ENCODE peak calls at places on chromosome 9, in eight cellular contexts. E is GM10248, J is HFFc6, O is AG04450, K is B cell, U is left ventricle myocardium inferior, P is transverse colon, F is cardiac muscle cell. Q is an unnamed sample.

GRCh38 chr9:89007041-89007440 is 15.8 kb downstream of the S1PR3 start:
- DNase-seq in E (no peak), J (no peak), O (no peak), K (peak), U (no peak), P (no peak), F (no peak), Q (no peak)

GRCh38 chr9:131072107-131072870 is 24.0 kb upstream of the AIF1L start:
- DNase-seq in E (no peak), J (no peak), O (no peak), K (no peak), U (no peak), P (no peak), F (no peak), Q (no peak)

GRCh38 chr9:534886-535285 is 306.6 kb upstream of the DMRT1 start:
- DNase-seq in E (no peak), J (no peak), O (no peak), K (no peak), U (peak), P (peak), F (no peak), Q (no peak)

GRCh38 chr9:102087141-102087540 is 348.7 kb upstream of the GRIN3A start:
- DNase-seq in E (no peak), J (no peak), O (no peak), K (no peak), U (no peak), P (no peak), F (no peak), Q (no peak)

GRCh38 chr9:137107312-137107921 is 7.1 kb downstream of the DPP7 start:
- DNase-seq in E (no peak), J (no peak), O (no peak), K (no peak), U (no peak), P (no peak), F (no peak), Q (no peak)

GRCh38 chr9:125632321-125633115 is 74.5 kb downstream of the MAPKAP1 start:
- DNase-seq in E (peak), J (peak), O (no peak), K (peak), U (no peak), P (no peak), F (no peak), Q (peak)

GRCh38 chr9:137293482-137294090 is 8.5 kb downstream of the NRARP start:
- DNase-seq in E (no peak), J (no peak), O (no peak), K (no peak), U (no peak), P (peak), F (no peak), Q (peak)

GRCh38 chr9:123081824-123082223 is 48.4 kb downstream of the GPR21 start:
- DNase-seq in E (no peak), J (peak), O (no peak), K (no peak), U (no peak), P (no peak), F (peak), Q (peak)

GRCh38 chr9:91033802-91034201 is 232.2 kb downstream of the SYK start:
- DNase-seq in E (peak), J (no peak), O (no peak), K (peak), U (no peak), P (peak), F (peak), Q (no peak)

GRCh38 chr9:115262477-115262876 is 144.5 kb upstream of the TNC start:
- DNase-seq in E (no peak), J (peak), O (peak), K (no peak), U (peak), P (peak), F (peak), Q (peak)

GRCh38 chr9:71729816-71730526 is 38.3 kb downstream of the CEMIP2 start:
- DNase-seq in E (no peak), J (peak), O (no peak), K (no peak), U (no peak), P (no peak), F (no peak), Q (no peak)

GRCh38 chr9:82993856-82994605 is 68.9 kb downstream of the RASEF start:
- DNase-seq in E (no peak), J (no peak), O (no peak), K (no peak), U (no peak), P (no peak), F (no peak), Q (no peak)

GRCh38 chr9:92558612-92559374 is 23.0 kb upstream of the ECM2 start:
- DNase-seq in E (no peak), J (no peak), O (no peak), K (no peak), U (peak), P (peak), F (no peak), Q (no peak)

GRCh38 chr9:130426883-130427282 is 17.9 kb upstream of the ASS1 start:
- DNase-seq in E (no peak), J (peak), O (no peak), K (no peak), U (no peak), P (peak), F (peak), Q (peak)

GRCh38 chr9:96084289-96084688 is 208.8 kb downstream of the ERCC6L2 start:
- DNase-seq in E (no peak), J (no peak), O (no peak), K (no peak), U (no peak), P (no peak), F (no peak), Q (no peak)

GRCh38 chr9:112869917-112870316 is 20.8 kb downstream of the SLC46A2 start:
- DNase-seq in E (no peak), J (no peak), O (no peak), K (no peak), U (no peak), P (no peak), F (no peak), Q (no peak)

GRCh38 chr9:119368681-119369581 is at the start of gene BRINP1:
- DNase-seq in E (no peak), J (no peak), O (no peak), K (no peak), U (peak), P (no peak), F (peak), Q (no peak)

GRCh38 chr9:124282442-124283231 is 24.9 kb downstream of the NEK6 start:
- DNase-seq in E (no peak), J (no peak), O (no peak), K (no peak), U (peak), P (peak), F (peak), Q (peak)

GRCh38 chr9:108444400-108445358 is 411.1 kb downstream of the ACTL7B start:
- DNase-seq in E (no peak), J (peak), O (peak), K (no peak), U (no peak), P (no peak), F (peak), Q (peak)

GRCh38 chr9:61666849-61667371 is 477.1 kb downstream of the SPATA31A7 start:
- DNase-seq in E (no peak), J (no peak), O (no peak), K (no peak), U (no peak), P (peak), F (no peak), Q (no peak)

GRCh38 chr9:93827545-93828330 is 127.4 kb downstream of the BARX1 start:
- DNase-seq in E (peak), J (peak), O (peak), K (no peak), U (no peak), P (peak), F (peak), Q (peak)

GRCh38 chr9:136019041-136019680 is 58.0 kb upstream of the UBAC1 start:
- DNase-seq in E (no peak), J (no peak), O (no peak), K (no peak), U (peak), P (no peak), F (no peak), Q (no peak)

GRCh38 chr9:128637656-128638055 is 19.0 kb downstream of the DYNC2I2 start:
- DNase-seq in E (no peak), J (no peak), O (peak), K (no peak), U (no peak), P (no peak), F (peak), Q (no peak)

GRCh38 chr9:93239526-93239925 is 55.6 kb downstream of the WNK2 start:
- DNase-seq in E (no peak), J (no peak), O (no peak), K (no peak), U (no peak), P (no peak), F (no peak), Q (no peak)

GRCh38 chr9:34500623-34501267 is 22.0 kb downstream of the ENHO start:
- DNase-seq in E (peak), J (peak), O (no peak), K (peak), U (peak), P (peak), F (peak), Q (peak)

GRCh38 chr9:136546697-136547481 is 1.0 kb upstream of the NOTCH1 start:
- DNase-seq in E (no peak), J (no peak), O (no peak), K (peak), U (peak), P (peak), F (peak), Q (peak)

GRCh38 chr9:22037954-22038690 is 29.0 kb upstream of the CDKN2B start:
- DNase-seq in E (no peak), J (peak), O (no peak), K (no peak), U (no peak), P (no peak), F (peak), Q (no peak)

GRCh38 chr9:89603629-89604462 is 966 bp upstream of the GADD45G start:
- DNase-seq in E (peak), J (no peak), O (no peak), K (no peak), U (peak), P (peak), F (peak), Q (peak)

GRCh38 chr9:28212979-28213378 is 639.7 kb upstream of the C9orf72 start:
- DNase-seq in E (no peak), J (peak), O (peak), K (no peak), U (no peak), P (no peak), F (peak), Q (no peak)

GRCh38 chr9:134813841-134814240 is 66.8 kb upstream of the FCN2 start:
- DNase-seq in E (no peak), J (no peak), O (no peak), K (no peak), U (no peak), P (no peak), F (no peak), Q (no peak)

GRCh38 chr9:118455259-118455658 is 751.1 kb downstream of the TLR4 start:
- DNase-seq in E (no peak), J (no peak), O (no peak), K (no peak), U (no peak), P (no peak), F (no peak), Q (no peak)

GRCh38 chr9:125405938-125406811 is 144.5 kb downstream of the GAPVD1 start:
- DNase-seq in E (no peak), J (peak), O (no peak), K (no peak), U (no peak), P (no peak), F (peak), Q (peak)

GRCh38 chr9:893843-894420 is 52.4 kb downstream of the DMRT1 start:
- DNase-seq in E (peak), J (peak), O (peak), K (peak), U (no peak), P (peak), F (peak), Q (peak)

GRCh38 chr9:81801190-81801589 is 111.8 kb upstream of the TLE1 start:
- DNase-seq in E (no peak), J (peak), O (no peak), K (no peak), U (no peak), P (no peak), F (no peak), Q (no peak)

GRCh38 chr9:17802249-17802857 is 223.5 kb downstream of the SH3GL2 start:
- DNase-seq in E (peak), J (peak), O (no peak), K (no peak), U (no peak), P (no peak), F (peak), Q (no peak)

GRCh38 chr9:133356391-133357091 is at the start of the genes SURF1 and SURF2:
- DNase-seq in E (peak), J (peak), O (no peak), K (peak), U (peak), P (peak), F (peak), Q (peak)

GRCh38 chr9:70021026-70021571 is 22.5 kb upstream of the MAMDC2 start:
- DNase-seq in E (no peak), J (peak), O (peak), K (no peak), U (peak), P (no peak), F (peak), Q (peak)

GRCh38 chr9:563200-563599 is 278.3 kb upstream of the DMRT1 start:
- DNase-seq in E (no peak), J (no peak), O (no peak), K (no peak), U (no peak), P (no peak), F (no peak), Q (no peak)

DNA sequence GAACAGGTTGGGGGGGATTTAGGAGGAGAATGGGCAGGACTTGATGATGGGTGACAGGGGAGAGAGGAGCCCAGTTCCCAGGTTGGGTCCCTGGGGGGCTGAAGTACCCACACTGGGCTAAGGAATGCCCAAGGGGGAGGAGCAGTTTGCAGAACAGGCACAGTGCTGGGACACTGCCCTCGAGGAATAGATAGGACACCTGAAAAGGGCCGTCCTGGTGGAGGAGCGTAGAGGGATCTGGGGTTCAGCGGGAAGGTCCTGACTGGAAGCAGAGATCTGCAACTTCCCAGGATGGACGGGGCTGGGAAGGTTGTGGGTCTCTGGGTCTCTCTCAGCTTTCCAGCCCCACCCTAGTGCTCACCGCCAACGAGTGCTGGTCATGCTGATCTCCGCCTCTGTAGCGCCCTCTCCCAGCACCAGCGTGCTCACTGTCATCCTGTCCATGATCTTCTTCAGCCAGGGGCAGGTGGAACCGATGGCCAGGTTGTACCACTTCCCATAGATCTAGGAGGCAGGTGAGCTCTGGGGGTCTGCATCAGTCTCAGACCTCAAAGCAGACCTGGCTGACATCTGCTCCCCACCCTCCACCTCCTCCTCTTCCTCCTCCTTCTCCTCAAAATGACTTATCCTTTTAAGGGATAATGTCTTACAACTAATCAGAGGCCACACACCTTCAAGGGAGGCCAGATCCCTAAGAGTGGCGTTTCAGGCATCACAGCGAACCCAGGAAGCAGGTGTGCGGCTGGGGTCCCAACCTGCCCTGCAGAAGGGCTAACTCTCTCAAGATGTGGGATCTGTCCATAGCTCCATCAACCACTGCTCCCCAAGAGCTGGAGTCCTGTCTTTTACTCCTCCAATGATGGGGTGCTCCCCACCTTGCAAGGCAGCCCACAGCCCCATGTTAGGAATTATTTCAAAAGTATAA is 1.6 kb downstream of the AMBP start:
- DNase-seq in E (no peak), J (no peak), O (no peak), K (no peak), U (no peak), P (no peak), F (no peak), Q (no peak)
- TF ChIP-seq CTCF in E (no peak), J (no peak), O (no peak), K (no peak), U (no peak), P (no peak), F (no peak), Q (no peak)

DNA sequence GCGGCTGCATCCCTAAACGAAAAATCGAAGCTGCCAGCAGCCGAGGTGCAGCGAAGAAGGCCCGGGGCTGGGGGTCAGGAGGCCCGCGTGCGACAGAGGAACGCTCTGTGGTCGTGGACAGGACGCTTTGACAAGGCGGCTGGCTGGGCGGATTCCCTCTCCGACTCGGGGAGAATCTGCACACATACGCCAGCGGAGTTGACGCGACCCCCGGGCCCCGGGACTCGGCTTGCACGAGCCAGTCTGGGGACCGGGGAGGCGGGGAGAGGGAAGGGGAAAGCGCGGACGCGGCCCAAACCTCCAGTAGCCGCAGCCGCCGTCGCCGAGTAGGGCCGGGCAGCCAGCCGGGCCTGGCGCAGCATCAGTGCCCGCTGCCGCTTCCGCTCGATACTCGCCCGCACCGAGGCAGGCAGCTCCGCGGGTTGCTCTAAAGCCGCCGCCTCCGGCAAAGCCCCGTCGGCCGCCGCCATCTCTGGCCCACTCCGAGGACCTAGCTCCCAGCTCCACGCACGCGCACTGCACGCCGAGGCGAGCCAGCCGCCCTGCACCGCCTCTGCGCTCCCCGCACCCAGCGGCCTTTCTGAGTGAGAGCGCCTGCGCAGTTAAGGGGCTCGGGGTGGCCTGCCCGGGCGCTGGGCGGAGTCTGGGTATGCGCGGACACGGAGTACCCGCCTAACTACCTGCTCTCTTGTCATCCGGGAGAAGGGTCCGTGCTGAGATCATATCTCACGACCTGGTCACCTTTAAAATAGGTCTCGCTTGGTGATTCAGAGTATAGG is at the start of gene XPA:
- DNase-seq in E (peak), J (peak), O (peak), K (peak), U (peak), P (peak), F (peak), Q (peak)
- TF ChIP-seq CTCF in E (no peak), J (no peak), O (no peak), K (no peak), U (no peak), P (no peak), F (no peak), Q (no peak)

DNA sequence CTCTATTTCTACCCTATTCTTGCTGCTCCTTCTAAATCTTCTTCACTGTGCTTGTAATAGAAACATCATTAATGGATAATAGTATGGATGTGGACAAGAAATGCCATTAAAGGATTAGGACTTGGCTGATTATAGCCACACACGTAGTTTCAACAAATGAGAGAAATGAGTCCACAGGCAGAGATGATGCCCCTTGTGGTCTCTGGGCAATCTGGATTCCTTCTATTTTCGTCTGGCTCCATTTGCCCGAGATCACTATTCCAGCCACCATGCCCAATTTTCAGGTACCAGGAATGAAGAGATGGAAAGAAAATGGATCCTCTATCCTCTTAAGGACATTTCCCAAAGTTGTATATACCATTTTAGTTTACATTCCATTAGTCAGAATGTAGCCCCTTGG is 13.2 kb downstream of the VLDLR start:
- DNase-seq in E (no peak), J (no peak), O (no peak), K (no peak), U (no peak), P (no peak), F (no peak), Q (no peak)
- TF ChIP-seq CTCF in E (no peak), J (no peak), O (no peak), K (no peak), U (no peak), P (no peak), F (no peak), Q (no peak)

GRCh38 chr9:35660966-35661413 is 2.9 kb downstream of the CCDC107 start:
- DNase-seq in E (no peak), J (no peak), O (no peak), K (no peak), U (no peak), P (peak), F (peak), Q (no peak)
- TF ChIP-seq CTCF in E (peak), J (peak), O (peak), K (no peak), U (peak), P (peak), F (peak), Q (no peak)

GRCh38 chr9:15606667-15607472 is 54.0 kb downstream of the CCDC171 start:
- DNase-seq in E (peak), J (peak), O (peak), K (no peak), U (no peak), P (no peak), F (peak), Q (peak)
- TF ChIP-seq CTCF in E (peak), J (peak), O (peak), K (peak), U (peak), P (peak), F (peak), Q (peak)

Q was measured in Calu3.